ENCODE peak calls at places on chromosomes 3 and 15, in eight cellular contexts. One of them, this sample, is unnamed.

GRCh38 chr3:7205535-7206331 is 344.8 kb downstream of the GRM7 start:
- DNase-seq in thyroid gland: no peak
- DNase-seq in heart left ventricle: no peak
- DNase-seq in K562: no peak
- DNase-seq in body of pancreas: no peak
- DNase-seq in stomach: no peak
- DNase-seq in testis: no peak
- DNase-seq in A549: no peak
- DNase-seq in this sample: no peak

GRCh38 chr3:151553873-151554272 is 93.0 kb upstream of the IGSF10 start:
- DNase-seq in thyroid gland: peak
- DNase-seq in heart left ventricle: no peak
- DNase-seq in K562: no peak
- DNase-seq in body of pancreas: no peak
- DNase-seq in stomach: no peak
- DNase-seq in testis: no peak
- DNase-seq in A549: peak
- DNase-seq in this sample: no peak

GRCh38 chr15:98777426-98777825 is 129.1 kb downstream of the IGF1R start:
- DNase-seq in thyroid gland: peak
- DNase-seq in heart left ventricle: no peak
- DNase-seq in K562: no peak
- DNase-seq in body of pancreas: no peak
- DNase-seq in stomach: no peak
- DNase-seq in testis: no peak
- DNase-seq in A549: no peak
- DNase-seq in this sample: no peak

GRCh38 chr3:172750069-172750367 is 508 bp upstream of the ECT2 start:
- DNase-seq in thyroid gland: no peak
- DNase-seq in heart left ventricle: no peak
- DNase-seq in K562: no peak
- DNase-seq in body of pancreas: peak
- DNase-seq in stomach: no peak
- DNase-seq in testis: no peak
- DNase-seq in A549: no peak
- DNase-seq in this sample: no peak

GRCh38 chr3:136749106-136749505 is 3.1 kb downstream of the STAG1 start:
- DNase-seq in thyroid gland: no peak
- DNase-seq in heart left ventricle: no peak
- DNase-seq in K562: peak
- DNase-seq in body of pancreas: no peak
- DNase-seq in stomach: no peak
- DNase-seq in testis: no peak
- DNase-seq in A549: no peak
- DNase-seq in this sample: no peak

GRCh38 chr3:58167431-58168351 is 43.1 kb downstream of the DNASE1L3 start:
- DNase-seq in thyroid gland: peak
- DNase-seq in heart left ventricle: peak
- DNase-seq in K562: peak
- DNase-seq in body of pancreas: peak
- DNase-seq in stomach: peak
- DNase-seq in testis: peak
- DNase-seq in A549: peak
- DNase-seq in this sample: no peak

GRCh38 chr3:108006077-108006675 is 84.7 kb downstream of the CD47 start:
- DNase-seq in thyroid gland: peak
- DNase-seq in heart left ventricle: no peak
- DNase-seq in K562: peak
- DNase-seq in body of pancreas: peak
- DNase-seq in stomach: peak
- DNase-seq in testis: no peak
- DNase-seq in A549: peak
- DNase-seq in this sample: peak

GRCh38 chr3:118269537-118270125 is 765.0 kb downstream of the IGSF11 start:
- DNase-seq in thyroid gland: no peak
- DNase-seq in heart left ventricle: no peak
- DNase-seq in K562: no peak
- DNase-seq in body of pancreas: no peak
- DNase-seq in stomach: no peak
- DNase-seq in testis: no peak
- DNase-seq in A549: no peak
- DNase-seq in this sample: no peak

GRCh38 chr3:100706365-100706764 is 2.9 kb upstream of the TFG start:
- DNase-seq in thyroid gland: no peak
- DNase-seq in heart left ventricle: no peak
- DNase-seq in K562: no peak
- DNase-seq in body of pancreas: no peak
- DNase-seq in stomach: no peak
- DNase-seq in testis: no peak
- DNase-seq in A549: no peak
- DNase-seq in this sample: no peak

GRCh38 chr15:68339481-68339880 is 61.9 kb downstream of the FEM1B start:
- DNase-seq in thyroid gland: no peak
- DNase-seq in heart left ventricle: no peak
- DNase-seq in K562: no peak
- DNase-seq in body of pancreas: no peak
- DNase-seq in stomach: no peak
- DNase-seq in testis: no peak
- DNase-seq in A549: no peak
- DNase-seq in this sample: no peak

GRCh38 chr3:88219138-88219792 is 69.5 kb downstream of the C3orf38 start:
- DNase-seq in thyroid gland: peak
- DNase-seq in heart left ventricle: peak
- DNase-seq in K562: peak
- DNase-seq in body of pancreas: peak
- DNase-seq in stomach: peak
- DNase-seq in testis: peak
- DNase-seq in A549: peak
- DNase-seq in this sample: no peak

GRCh38 chr15:90219421-90220141 is 14.2 kb downstream of the CIB1 start:
- DNase-seq in thyroid gland: peak
- DNase-seq in heart left ventricle: no peak
- DNase-seq in K562: peak
- DNase-seq in body of pancreas: peak
- DNase-seq in stomach: no peak
- DNase-seq in testis: no peak
- DNase-seq in A549: no peak
- DNase-seq in this sample: no peak

GRCh38 chr15:85324202-85324601 is 56.2 kb upstream of the AKAP13 start:
- DNase-seq in thyroid gland: no peak
- DNase-seq in heart left ventricle: no peak
- DNase-seq in K562: no peak
- DNase-seq in body of pancreas: no peak
- DNase-seq in stomach: no peak
- DNase-seq in testis: no peak
- DNase-seq in A549: no peak
- DNase-seq in this sample: no peak

GRCh38 chr3:46501702-46502101 is 3.9 kb downstream of the RTP3 start:
- DNase-seq in thyroid gland: no peak
- DNase-seq in heart left ventricle: no peak
- DNase-seq in K562: no peak
- DNase-seq in body of pancreas: no peak
- DNase-seq in stomach: no peak
- DNase-seq in testis: no peak
- DNase-seq in A549: no peak
- DNase-seq in this sample: no peak

GRCh38 chr15:92715753-92716152 is 60.2 kb upstream of the FAM174B start:
- DNase-seq in thyroid gland: peak
- DNase-seq in heart left ventricle: no peak
- DNase-seq in K562: no peak
- DNase-seq in body of pancreas: no peak
- DNase-seq in stomach: peak
- DNase-seq in testis: peak
- DNase-seq in A549: no peak
- DNase-seq in this sample: no peak

GRCh38 chr3:113285741-113286140 is 74.4 kb downstream of the BOC start:
- DNase-seq in thyroid gland: no peak
- DNase-seq in heart left ventricle: no peak
- DNase-seq in K562: no peak
- DNase-seq in body of pancreas: no peak
- DNase-seq in stomach: no peak
- DNase-seq in testis: no peak
- DNase-seq in A549: no peak
- DNase-seq in this sample: no peak

GRCh38 chr3:113286524-113286923 is 75.2 kb downstream of the BOC start:
- DNase-seq in thyroid gland: no peak
- DNase-seq in heart left ventricle: no peak
- DNase-seq in K562: no peak
- DNase-seq in body of pancreas: no peak
- DNase-seq in stomach: no peak
- DNase-seq in testis: no peak
- DNase-seq in A549: no peak
- DNase-seq in this sample: no peak

GRCh38 chr3:113284453-113285050 is 73.2 kb downstream of the BOC start:
- DNase-seq in thyroid gland: no peak
- DNase-seq in heart left ventricle: no peak
- DNase-seq in K562: no peak
- DNase-seq in body of pancreas: no peak
- DNase-seq in stomach: no peak
- DNase-seq in testis: no peak
- DNase-seq in A549: no peak
- DNase-seq in this sample: no peak

GRCh38 chr3:113283306-113283705 is 71.9 kb downstream of the BOC start:
- DNase-seq in thyroid gland: no peak
- DNase-seq in heart left ventricle: no peak
- DNase-seq in K562: no peak
- DNase-seq in body of pancreas: no peak
- DNase-seq in stomach: no peak
- DNase-seq in testis: no peak
- DNase-seq in A549: no peak
- DNase-seq in this sample: no peak

GRCh38 chr3:113285226-113285625 is 73.9 kb downstream of the BOC start:
- DNase-seq in thyroid gland: no peak
- DNase-seq in heart left ventricle: no peak
- DNase-seq in K562: no peak
- DNase-seq in body of pancreas: no peak
- DNase-seq in stomach: no peak
- DNase-seq in testis: no peak
- DNase-seq in A549: no peak
- DNase-seq in this sample: no peak
- H3K27ac ChIP-seq in thyroid gland: no peak
- H3K27ac ChIP-seq in heart left ventricle: no peak
- H3K27ac ChIP-seq in K562: no peak
- H3K27ac ChIP-seq in body of pancreas: no peak
- H3K27ac ChIP-seq in stomach: no peak
- H3K27ac ChIP-seq in testis: peak
- H3K27ac ChIP-seq in A549: no peak
- H3K27ac ChIP-seq in this sample: no peak

GRCh38 chr3:39398700-39399099 is 7.8 kb upstream of the RPSA start:
- DNase-seq in thyroid gland: no peak
- DNase-seq in heart left ventricle: no peak
- DNase-seq in K562: peak
- DNase-seq in body of pancreas: no peak
- DNase-seq in stomach: no peak
- DNase-seq in testis: no peak
- DNase-seq in A549: no peak
- DNase-seq in this sample: no peak

GRCh38 chr3:39401983-39402382 is 4.5 kb upstream of the RPSA start:
- DNase-seq in thyroid gland: no peak
- DNase-seq in heart left ventricle: no peak
- DNase-seq in K562: no peak
- DNase-seq in body of pancreas: no peak
- DNase-seq in stomach: no peak
- DNase-seq in testis: no peak
- DNase-seq in A549: no peak
- DNase-seq in this sample: no peak

GRCh38 chr3:39396690-39397089 is 9.8 kb upstream of the RPSA start:
- DNase-seq in thyroid gland: no peak
- DNase-seq in heart left ventricle: no peak
- DNase-seq in K562: no peak
- DNase-seq in body of pancreas: no peak
- DNase-seq in stomach: no peak
- DNase-seq in testis: no peak
- DNase-seq in A549: no peak
- DNase-seq in this sample: no peak
- TF ChIP-seq POLR2A in thyroid gland: no peak
- TF ChIP-seq POLR2A in heart left ventricle: no peak
- TF ChIP-seq POLR2A in K562: no peak
- TF ChIP-seq POLR2A in body of pancreas: no peak
- TF ChIP-seq POLR2A in stomach: no peak
- TF ChIP-seq POLR2A in testis: no peak
- TF ChIP-seq POLR2A in A549: no peak
- TF ChIP-seq POLR2A in this sample: no peak

DNA sequence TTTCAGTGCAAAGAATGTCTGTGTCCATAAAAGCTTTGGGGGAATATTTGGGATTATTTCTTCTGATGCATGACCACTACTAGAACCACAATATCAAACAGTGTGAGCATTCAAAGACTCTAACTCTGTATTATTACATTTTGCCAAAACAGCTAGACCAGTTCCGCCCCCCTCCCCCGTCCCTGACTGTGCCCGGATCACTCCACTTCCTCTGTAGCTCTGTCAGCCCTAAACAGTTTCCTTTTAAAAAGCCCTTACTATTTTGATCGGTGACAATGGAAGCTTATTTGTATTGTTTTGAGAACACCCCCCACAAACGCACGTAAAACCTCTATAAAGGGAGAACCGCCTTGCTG is 36.6 kb upstream of the EPHB3 start:
- DNase-seq in thyroid gland: no peak
- DNase-seq in heart left ventricle: peak
- DNase-seq in K562: no peak
- DNase-seq in body of pancreas: no peak
- DNase-seq in stomach: no peak
- DNase-seq in testis: no peak
- DNase-seq in A549: no peak
- DNase-seq in this sample: no peak
- H3K27ac ChIP-seq in thyroid gland: no peak
- H3K27ac ChIP-seq in heart left ventricle: no peak
- H3K27ac ChIP-seq in K562: no peak
- H3K27ac ChIP-seq in body of pancreas: no peak
- H3K27ac ChIP-seq in stomach: peak
- H3K27ac ChIP-seq in testis: peak
- H3K27ac ChIP-seq in A549: no peak
- H3K27ac ChIP-seq in this sample: peak

DNA sequence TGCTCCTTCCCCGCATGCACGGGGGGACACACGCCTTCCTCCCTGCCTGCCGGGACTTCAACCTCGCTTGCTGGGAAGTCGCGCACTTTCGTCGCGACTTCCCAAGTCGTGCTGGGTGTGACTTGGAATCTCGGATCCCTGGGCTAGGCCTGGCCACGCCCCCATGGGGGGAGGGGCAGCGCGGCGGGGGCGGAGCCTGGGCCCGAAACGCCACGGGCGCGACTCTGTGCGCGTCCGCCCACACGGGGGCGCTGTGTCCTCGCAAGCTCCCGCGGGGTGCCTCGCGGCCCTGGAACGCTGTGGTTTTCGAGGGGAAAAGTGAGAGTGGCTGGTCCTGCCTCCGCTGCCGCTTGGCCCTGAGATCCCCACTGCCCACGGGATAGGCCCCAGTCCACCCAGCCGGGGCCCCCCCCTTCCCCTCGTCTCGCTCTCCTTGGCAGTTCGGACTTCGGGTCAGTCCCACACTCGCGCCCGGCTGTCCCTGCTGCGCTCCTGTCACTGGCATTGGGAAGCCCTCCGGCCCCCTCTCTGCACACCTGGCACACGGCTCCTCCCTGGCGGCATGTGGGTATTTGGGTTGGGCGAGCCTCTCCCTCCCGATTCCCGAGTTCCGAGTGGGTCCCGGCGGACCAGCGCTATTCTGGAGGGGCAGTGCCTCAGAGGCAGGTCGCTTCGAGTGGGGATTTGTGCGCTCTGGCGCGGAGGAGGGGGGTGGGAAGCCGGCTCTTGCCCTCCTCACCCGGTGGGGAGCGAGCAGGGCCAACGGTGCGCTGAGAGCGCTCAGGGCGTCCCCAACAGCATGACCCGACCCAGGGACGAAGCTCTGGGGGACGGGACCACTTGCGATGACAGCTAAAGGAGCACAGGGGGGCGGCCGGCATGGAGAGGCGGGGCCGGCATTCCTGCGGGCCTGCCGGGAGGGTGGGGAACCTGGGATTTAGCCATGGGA is 23.6 kb downstream of the SEC61A1 start:
- DNase-seq in thyroid gland: peak
- DNase-seq in heart left ventricle: peak
- DNase-seq in K562: peak
- DNase-seq in body of pancreas: peak
- DNase-seq in stomach: peak
- DNase-seq in testis: peak
- DNase-seq in A549: peak
- DNase-seq in this sample: peak
- TF ChIP-seq POLR2A in thyroid gland: peak
- TF ChIP-seq POLR2A in heart left ventricle: no peak
- TF ChIP-seq POLR2A in K562: peak
- TF ChIP-seq POLR2A in body of pancreas: no peak
- TF ChIP-seq POLR2A in stomach: no peak
- TF ChIP-seq POLR2A in testis: no peak
- TF ChIP-seq POLR2A in A549: no peak
- TF ChIP-seq POLR2A in this sample: peak